ENCODE peak calls at places on chromosomes 2 and 18, in nine cellular contexts. S, A, V, B, I, Z, R, X and T are unnamed samples.

GRCh38 chr2:239544846-239545465 is 144.1 kb upstream of the HDAC4 start:
- DNase-seq in S (no peak), A (no peak), V (no peak), B (no peak), I (no peak), Z (no peak), R (no peak), X (no peak), T (no peak)

GRCh38 chr2:71827146-71827874 is 320.4 kb downstream of the CYP26B1 start:
- DNase-seq in S (no peak), A (no peak), V (no peak), B (no peak), I (peak; percentile 10), Z (no peak), R (no peak), X (no peak), T (no peak)

GRCh38 chr2:128236491-128237035 is 82.1 kb downstream of the HS6ST1 start:
- DNase-seq in S (no peak), A (peak; percentile 59), V (no peak), B (no peak), I (no peak), Z (no peak), R (peak; percentile 82), X (peak; percentile 59), T (no peak)

GRCh38 chr2:231970461-231970860 is 8.9 kb downstream of the DIS3L2 start:
- DNase-seq in S (no peak), A (peak; percentile 53), V (no peak), B (no peak), I (no peak), Z (no peak), R (no peak), X (peak; percentile 63), T (no peak)

GRCh38 chr2:174325932-174326879 is 8.5 kb upstream of the SP9 start:
- DNase-seq in S (no peak), A (no peak), V (peak; percentile 54), B (no peak), I (peak; percentile 57), Z (peak; percentile 86), R (no peak), X (no peak), T (no peak)

GRCh38 chr2:180604077-180604476 is 376.3 kb upstream of the UBE2E3 start:
- DNase-seq in S (no peak), A (peak; percentile 46), V (peak; percentile 18), B (no peak), I (no peak), Z (no peak), R (no peak), X (peak; percentile 62), T (peak; percentile 10)

GRCh38 chr18:183769-184168 is 25.4 kb downstream of the USP14 start:
- DNase-seq in S (no peak), A (no peak), V (no peak), B (no peak), I (no peak), Z (peak; percentile 31), R (no peak), X (no peak), T (no peak)

GRCh38 chr18:50507120-50507590 is 52.7 kb upstream of the MAPK4 start:
- DNase-seq in S (no peak), A (peak; percentile 38), V (peak; percentile 80), B (no peak), I (peak; percentile 76), Z (peak; percentile 49), R (no peak), X (peak; percentile 29), T (peak; percentile 63)

DNA sequence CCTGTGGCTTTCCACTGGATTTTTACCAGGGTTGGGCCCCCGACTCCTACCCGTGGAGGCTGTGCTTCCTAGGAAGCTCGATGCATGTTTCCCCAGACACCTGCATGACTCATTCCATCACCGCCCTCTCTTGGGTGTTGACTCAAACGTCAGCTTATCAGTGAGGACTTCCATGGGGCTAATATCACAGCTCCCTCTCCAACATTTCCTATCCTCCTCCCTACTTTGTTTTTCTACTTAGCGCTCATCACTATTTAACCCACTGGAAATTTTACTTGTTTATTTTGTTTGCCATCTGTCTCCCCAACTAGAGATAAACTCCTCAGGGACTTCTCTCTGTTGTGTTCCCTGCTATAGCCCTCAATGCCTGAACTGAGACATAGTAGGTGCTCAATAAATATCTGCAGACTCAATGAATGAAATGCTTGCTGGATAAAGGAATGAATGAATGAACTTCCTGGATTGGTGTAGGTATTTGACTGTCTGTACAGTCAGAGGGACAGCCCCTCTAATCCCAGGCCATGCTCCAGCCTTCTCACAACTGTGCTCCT is 89.7 kb upstream of the MSH2 start:
- DNase-seq in S (peak; percentile 93), A (peak; percentile 88), V (no peak), B (no peak), I (no peak), Z (peak; percentile 58), R (no peak), X (peak; percentile 76), T (peak; percentile 73)
- TF ChIP-seq CTCF in S (no peak), A (no peak), V (no peak), B (no peak), I (no peak), Z (peak; percentile 41), R (no peak), X (peak; percentile 11), T (no peak)

GRCh38 chr2:121297217-121297830 is 12.3 kb upstream of the TFCP2L1 start:
- DNase-seq in S (peak; percentile 49), A (peak; percentile 39), V (peak; percentile 65), B (peak; percentile 13), I (peak; percentile 71), Z (peak; percentile 49), R (no peak), X (peak; percentile 54), T (peak; percentile 62)
- TF ChIP-seq CTCF in S (peak; percentile 80), A (peak; percentile 82), V (peak; percentile 39), B (peak; percentile 89), I (peak; percentile 78), Z (peak; percentile 65), R (peak; percentile 68), X (peak; percentile 75), T (peak; percentile 53)

DNA sequence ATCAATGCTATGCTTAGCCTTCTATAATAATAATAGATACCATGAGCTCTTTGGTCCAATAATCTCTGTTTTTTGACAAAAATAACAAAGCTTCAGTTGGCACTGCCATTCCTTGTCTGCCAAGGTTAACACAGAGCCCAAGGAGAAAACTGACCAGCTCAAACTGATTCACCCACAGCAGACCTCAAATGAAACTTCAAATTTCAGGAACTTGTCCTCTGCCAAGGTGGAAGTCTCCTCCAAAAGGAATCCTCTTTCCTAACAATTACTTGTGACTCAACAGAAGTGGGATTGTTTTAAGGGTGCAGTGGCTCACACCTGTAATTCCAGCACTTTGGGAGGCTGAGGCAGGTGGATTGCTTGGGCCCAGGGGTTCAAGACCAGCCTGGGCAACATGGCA is 12.1 kb downstream of the AAK1 start:
- DNase-seq in S (no peak), A (no peak), V (no peak), B (no peak), I (no peak), Z (no peak), R (no peak), X (no peak), T (no peak)
- TF ChIP-seq CTCF in S (no peak), A (no peak), V (no peak), B (no peak), I (no peak), Z (no peak), R (no peak), X (no peak), T (no peak)

GRCh38 chr18:53687002-53687401 is 537.5 kb downstream of the MBD2 start:
- DNase-seq in S (no peak), A (no peak), V (no peak), B (no peak), I (no peak), Z (no peak), R (no peak), X (peak; percentile 35), T (no peak)
- TF ChIP-seq CTCF in S (peak; percentile 23), A (no peak), V (no peak), B (peak; percentile 7), I (no peak), Z (no peak), R (no peak), X (peak; percentile 64), T (no peak)

DNA sequence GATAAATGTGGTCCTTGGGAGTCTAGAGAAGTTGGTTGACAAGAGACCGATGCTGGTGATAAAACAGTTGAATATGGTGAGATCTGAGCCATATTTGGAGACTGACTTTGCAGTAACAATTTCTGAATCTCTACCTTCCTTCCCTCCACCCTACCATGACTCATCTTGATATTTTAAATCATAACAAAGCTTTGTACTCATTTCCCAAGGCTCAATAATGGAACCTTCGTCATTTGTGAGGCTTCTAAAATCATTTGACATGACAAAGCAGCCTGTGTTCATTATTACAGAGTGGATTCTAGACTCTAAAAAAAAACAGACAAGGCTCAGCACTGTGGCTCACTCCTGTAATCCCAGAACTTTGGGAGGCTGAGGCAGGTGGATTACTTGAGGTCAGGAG is 38.5 kb upstream of the PDCL3 start:
- DNase-seq in S (no peak), A (no peak), V (no peak), B (no peak), I (no peak), Z (no peak), R (no peak), X (peak; percentile 7), T (no peak)
- TF ChIP-seq CTCF in S (no peak), A (no peak), V (no peak), B (no peak), I (no peak), Z (no peak), R (no peak), X (no peak), T (no peak)